ENCODE peak calls at places on chromosomes 1 and 21, in five cellular contexts. One of them, this sample, is unnamed.
A peak's percentile ranks its signal among the peaks of the same experiment; 100 is the strongest.

GRCh38 chr1:33338495-33339211 is 17.8 kb upstream of the A3GALT2 start:
- DNase-seq in stomach: peak; percentile 65
- DNase-seq in ovary: peak; percentile 47
- DNase-seq in spleen: peak; percentile 80
- DNase-seq in breast epithelium: no peak
- DNase-seq in this sample: no peak

GRCh38 chr21:41366522-41367151 is 4.8 kb downstream of the MX2 start:
- DNase-seq in stomach: peak; percentile 66
- DNase-seq in ovary: no peak
- DNase-seq in spleen: peak; percentile 88
- DNase-seq in breast epithelium: peak; percentile 48
- DNase-seq in this sample: no peak

GRCh38 chr1:218273757-218274505 is 11.2 kb upstream of the RRP15 start:
- DNase-seq in stomach: no peak
- DNase-seq in ovary: no peak
- DNase-seq in spleen: no peak
- DNase-seq in breast epithelium: no peak
- DNase-seq in this sample: no peak

GRCh38 chr1:16053781-16054502 is 10.4 kb downstream of the CLCNKB start:
- DNase-seq in stomach: no peak
- DNase-seq in ovary: no peak
- DNase-seq in spleen: no peak
- DNase-seq in breast epithelium: no peak
- DNase-seq in this sample: no peak

GRCh38 chr1:119318466-119319309 is 49.9 kb upstream of the HAO2 start:
- DNase-seq in stomach: no peak
- DNase-seq in ovary: no peak
- DNase-seq in spleen: no peak
- DNase-seq in breast epithelium: no peak
- DNase-seq in this sample: no peak

GRCh38 chr1:159600894-159601293 is 13.3 kb downstream of the APCS start:
- DNase-seq in stomach: no peak
- DNase-seq in ovary: no peak
- DNase-seq in spleen: no peak
- DNase-seq in breast epithelium: no peak
- DNase-seq in this sample: no peak

GRCh38 chr21:25733859-25734653 is 648 bp downstream of the ATP5PF start:
- DNase-seq in stomach: no peak
- DNase-seq in ovary: no peak
- DNase-seq in spleen: peak; percentile 94
- DNase-seq in breast epithelium: no peak
- DNase-seq in this sample: no peak

GRCh38 chr1:186082235-186082937 is 292.7 kb downstream of the TPR start:
- DNase-seq in stomach: peak; percentile 67
- DNase-seq in ovary: peak; percentile 36
- DNase-seq in spleen: peak; percentile 74
- DNase-seq in breast epithelium: peak; percentile 55
- DNase-seq in this sample: no peak

GRCh38 chr1:35111106-35111505 is 31.9 kb downstream of the ZMYM1 start:
- DNase-seq in stomach: no peak
- DNase-seq in ovary: no peak
- DNase-seq in spleen: no peak
- DNase-seq in breast epithelium: no peak
- DNase-seq in this sample: no peak

GRCh38 chr1:196115641-196116040 is 492.6 kb downstream of the KCNT2 start:
- DNase-seq in stomach: no peak
- DNase-seq in ovary: no peak
- DNase-seq in spleen: no peak
- DNase-seq in breast epithelium: no peak
- DNase-seq in this sample: no peak

DNA sequence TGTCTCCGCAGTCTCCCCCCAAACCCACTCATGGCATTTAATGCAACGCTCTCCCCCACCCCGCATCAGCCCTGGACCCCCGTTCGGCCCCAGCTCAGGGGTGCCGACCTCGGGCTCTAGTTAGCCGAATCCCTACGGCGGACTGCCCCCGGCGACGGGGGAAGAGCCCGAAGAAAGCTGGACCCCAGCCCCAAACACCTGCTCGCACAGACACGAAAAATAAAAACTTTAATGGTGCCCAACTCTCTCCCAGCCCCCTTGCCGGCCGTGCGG is 564 bp downstream of the RCC2 start:
- DNase-seq in stomach: no peak
- DNase-seq in ovary: no peak
- DNase-seq in spleen: peak; percentile 83
- DNase-seq in breast epithelium: no peak
- DNase-seq in this sample: no peak
- TF ChIP-seq POLR2A in stomach: no peak
- TF ChIP-seq POLR2A in ovary: no peak
- TF ChIP-seq POLR2A in spleen: no peak
- TF ChIP-seq POLR2A in breast epithelium: no peak
- TF ChIP-seq POLR2A in this sample: no peak

GRCh38 chr1:198683449-198683848 is 44.6 kb downstream of the PTPRC start:
- DNase-seq in stomach: no peak
- DNase-seq in ovary: no peak
- DNase-seq in spleen: no peak
- DNase-seq in breast epithelium: no peak
- DNase-seq in this sample: no peak

GRCh38 chr1:198679535-198680173 is 40.8 kb downstream of the PTPRC start:
- DNase-seq in stomach: no peak
- DNase-seq in ovary: no peak
- DNase-seq in spleen: peak; percentile 86
- DNase-seq in breast epithelium: no peak
- DNase-seq in this sample: no peak

GRCh38 chr1:198680174-198680871 is 41.5 kb downstream of the PTPRC start:
- DNase-seq in stomach: no peak
- DNase-seq in ovary: no peak
- DNase-seq in spleen: peak; percentile 74
- DNase-seq in breast epithelium: no peak
- DNase-seq in this sample: no peak

GRCh38 chr1:198681247-198681646 is 42.4 kb downstream of the PTPRC start:
- DNase-seq in stomach: no peak
- DNase-seq in ovary: no peak
- DNase-seq in spleen: no peak
- DNase-seq in breast epithelium: no peak
- DNase-seq in this sample: no peak

GRCh38 chr1:198681831-198682756 is 43.3 kb downstream of the PTPRC start:
- DNase-seq in stomach: peak; percentile 58
- DNase-seq in ovary: no peak
- DNase-seq in spleen: peak; percentile 89
- DNase-seq in breast epithelium: no peak
- DNase-seq in this sample: no peak
- TF ChIP-seq POLR2A in stomach: no peak
- TF ChIP-seq POLR2A in ovary: no peak
- TF ChIP-seq POLR2A in spleen: peak; percentile 54
- TF ChIP-seq POLR2A in breast epithelium: no peak
- TF ChIP-seq POLR2A in this sample: peak; percentile 65

GRCh38 chr1:171740356-171740863 is 1.5 kb downstream of the VAMP4 start:
- DNase-seq in stomach: no peak
- DNase-seq in ovary: no peak
- DNase-seq in spleen: no peak
- DNase-seq in breast epithelium: no peak
- DNase-seq in this sample: no peak

GRCh38 chr1:171742577-171742922 is 685 bp upstream of the VAMP4 start:
- DNase-seq in stomach: peak; percentile 32
- DNase-seq in ovary: peak; percentile 54
- DNase-seq in spleen: peak; percentile 81
- DNase-seq in breast epithelium: no peak
- DNase-seq in this sample: no peak

GRCh38 chr1:171740987-171741871 is 636 bp downstream of the VAMP4 start:
- DNase-seq in stomach: peak; percentile 33
- DNase-seq in ovary: peak; percentile 42
- DNase-seq in spleen: no peak
- DNase-seq in breast epithelium: no peak
- DNase-seq in this sample: no peak

GRCh38 chr1:171741872-171742576 is at the start of gene VAMP4:
- DNase-seq in stomach: peak; percentile 89
- DNase-seq in ovary: peak; percentile 92
- DNase-seq in spleen: peak; percentile 97
- DNase-seq in breast epithelium: peak; percentile 85
- DNase-seq in this sample: peak; percentile 46

DNA sequence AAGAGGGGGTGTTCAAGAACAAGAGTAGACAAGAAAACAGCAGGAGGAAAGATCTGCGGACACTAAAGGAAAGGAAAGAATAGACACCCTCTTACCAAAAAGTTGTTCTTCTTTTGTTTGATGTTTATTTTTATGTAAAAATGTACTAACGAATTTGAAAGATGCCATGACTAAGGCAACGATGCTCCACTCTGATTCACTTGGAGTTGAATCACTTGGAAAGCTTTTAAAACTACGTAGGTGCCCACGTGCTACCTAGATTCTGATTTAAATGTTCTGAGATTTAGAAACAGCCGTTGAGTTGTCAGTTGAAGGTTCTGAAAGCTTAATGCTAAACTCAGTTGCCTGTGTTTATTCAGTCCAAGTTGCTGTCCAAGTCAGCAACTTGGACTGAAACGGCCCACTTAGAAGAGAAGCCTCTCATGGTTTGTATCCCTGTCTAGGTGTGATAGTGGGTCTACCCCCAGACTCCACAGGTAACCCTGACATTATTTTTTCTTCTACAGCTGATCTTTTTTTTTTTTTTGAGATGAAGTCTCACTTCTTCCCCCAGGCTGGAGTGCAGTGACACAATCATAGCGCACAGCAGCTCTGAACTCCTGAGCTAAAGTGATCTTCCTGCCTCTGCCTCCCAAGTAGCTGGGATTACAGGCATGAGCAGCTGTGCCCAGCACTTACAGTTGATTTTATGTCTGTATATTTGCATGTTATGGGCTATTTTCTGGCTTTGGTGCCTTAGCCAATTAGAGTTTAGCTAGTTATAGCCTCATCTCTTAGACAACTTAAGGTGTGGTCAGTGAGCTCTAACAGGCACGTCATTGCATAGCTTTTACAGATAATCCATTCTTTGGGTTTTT is 1.4 kb upstream of the VAMP4 start:
- DNase-seq in stomach: no peak
- DNase-seq in ovary: no peak
- DNase-seq in spleen: no peak
- DNase-seq in breast epithelium: no peak
- DNase-seq in this sample: no peak
- TF ChIP-seq POLR2A in stomach: no peak
- TF ChIP-seq POLR2A in ovary: peak; percentile 37
- TF ChIP-seq POLR2A in spleen: no peak
- TF ChIP-seq POLR2A in breast epithelium: no peak
- TF ChIP-seq POLR2A in this sample: no peak

GRCh38 chr1:10643607-10644306 is 152.7 kb downstream of the CASZ1 start:
- DNase-seq in stomach: no peak
- DNase-seq in ovary: no peak
- DNase-seq in spleen: no peak
- DNase-seq in breast epithelium: no peak
- DNase-seq in this sample: no peak
- TF ChIP-seq POLR2A in stomach: no peak
- TF ChIP-seq POLR2A in ovary: no peak
- TF ChIP-seq POLR2A in spleen: no peak
- TF ChIP-seq POLR2A in breast epithelium: no peak
- TF ChIP-seq POLR2A in this sample: no peak

This sample was measured in GM12892.